ENCODE peak calls at places on chromosome 2, in five cellular contexts. Y is stimulated activated CD4-positive, alpha-beta T cell treated with anti-CD3 and anti-CD28 coated beads, Interleukin-2, amount 100 ng/mL, for 24 hours; S is effector memory CD4-positive, alpha-beta T cell; K is ELR; J is endothelial cell. L is an unnamed sample.

GRCh38 chr2:205107810-205108209 is 562.5 kb downstream of the PARD3B start:
- DNase-seq in K (no peak), S (no peak), Y (no peak), J (no peak), L (no peak)

GRCh38 chr2:20443276-20443920 is 3.5 kb upstream of the RHOB start:
- DNase-seq in S (no peak), K (peak), J (no peak), Y (no peak), L (peak)

GRCh38 chr2:95273911-95274290 is 348 bp upstream of the PROM2 start:
- DNase-seq in S (no peak), Y (no peak), J (no peak), K (no peak), L (no peak)

GRCh38 chr2:152468832-152469692 is 134.1 kb downstream of the FMNL2 start:
- DNase-seq in Y (no peak), S (no peak), K (peak), J (no peak), L (no peak)

GRCh38 chr2:26246818-26247217 is 2.1 kb downstream of the HADHB start:
- DNase-seq in K (peak), J (no peak), S (no peak), Y (peak), L (peak)

GRCh38 chr2:237198144-237198900 is 112.6 kb downstream of the COPS8 start:
- DNase-seq in S (no peak), Y (no peak), K (peak), J (no peak), L (no peak)

GRCh38 chr2:60058781-60059180 is 494.7 kb downstream of the BCL11A start:
- DNase-seq in Y (no peak), J (no peak), K (no peak), S (no peak), L (no peak)

GRCh38 chr2:58497189-58497588 is 256.1 kb upstream of the FANCL start:
- DNase-seq in S (no peak), Y (no peak), J (no peak), K (peak), L (no peak)

GRCh38 chr2:47039502-47039870 is 115.6 kb downstream of the STPG4 start:
- DNase-seq in K (no peak), J (no peak), S (no peak), Y (no peak), L (no peak)

GRCh38 chr2:40220177-40220925 is 231.5 kb downstream of the SLC8A1 start:
- DNase-seq in J (no peak), S (no peak), K (peak), Y (no peak), L (peak)

GRCh38 chr2:53028259-53028658 is 739.3 kb upstream of the CHAC2 start:
- DNase-seq in K (peak), S (no peak), Y (no peak), J (no peak), L (peak)

GRCh38 chr2:51153236-51153635 is 121.3 kb upstream of the NRXN1 start:
- DNase-seq in S (no peak), Y (no peak), J (no peak), K (no peak), L (no peak)

GRCh38 chr2:211035548-211036185 is 479.3 kb downstream of the CPS1 start:
- DNase-seq in Y (no peak), J (peak), K (peak), S (no peak), L (no peak)

GRCh38 chr2:72887836-72888437 is 729 bp downstream of the SPR start:
- DNase-seq in S (no peak), Y (peak), K (peak), J (peak), L (peak)

GRCh38 chr2:121285077-121285449 is at the start of gene TFCP2L1:
- DNase-seq in Y (peak), K (no peak), J (peak), S (no peak), L (peak)

GRCh38 chr2:145563752-145564615 is 1044.1 kb upstream of the ZEB2 start:
- DNase-seq in S (no peak), J (no peak), Y (no peak), K (no peak), L (no peak)

GRCh38 chr2:31382452-31383120 is 32.0 kb downstream of the XDH start:
- DNase-seq in S (no peak), J (no peak), K (peak), Y (no peak), L (no peak)

GRCh38 chr2:860259-860855 is 90.3 kb upstream of the SNTG2 start:
- DNase-seq in J (no peak), K (no peak), S (no peak), Y (peak), L (no peak)

GRCh38 chr2:126945118-126945517 is 46.4 kb downstream of the TEX51 start:
- DNase-seq in Y (no peak), K (no peak), S (no peak), J (no peak), L (peak)

GRCh38 chr2:27792759-27793158 is 21.2 kb downstream of the MRPL33 start:
- DNase-seq in Y (no peak), S (no peak), K (peak), J (no peak), L (peak)

GRCh38 chr2:10814571-10815331 is 2.2 kb upstream of the PDIA6 start:
- DNase-seq in S (no peak), J (no peak), K (no peak), Y (no peak), L (peak)

GRCh38 chr2:2839393-2840096 is 508.5 kb upstream of the MYT1L start:
- DNase-seq in K (no peak), Y (no peak), J (no peak), S (no peak), L (no peak)

GRCh38 chr2:222965555-222965954 is 86.4 kb upstream of the KCNE4 start:
- DNase-seq in Y (no peak), K (no peak), S (no peak), J (no peak), L (no peak)

GRCh38 chr2:11870064-11870463 is 123.6 kb downstream of the LPIN1 start:
- DNase-seq in Y (no peak), S (no peak), K (no peak), J (no peak), L (no peak)

GRCh38 chr2:226652388-226652787 is 147.2 kb downstream of the IRS1 start:
- DNase-seq in Y (no peak), S (no peak), J (no peak), K (peak), L (peak)

GRCh38 chr2:224689539-224689938 is 26.6 kb downstream of the CCDC195 start:
- DNase-seq in Y (no peak), S (no peak), J (no peak), K (no peak), L (no peak)

GRCh38 chr2:241216211-241216761 is 27.8 kb downstream of the ANO7 start:
- DNase-seq in J (no peak), S (no peak), Y (no peak), K (no peak), L (no peak)

GRCh38 chr2:62309465-62310091 is 113.7 kb downstream of the B3GNT2 start:
- DNase-seq in Y (peak), J (peak), S (no peak), K (no peak), L (peak)

GRCh38 chr2:174663572-174663971 is 66.0 kb upstream of the WIPF1 start:
- DNase-seq in S (no peak), K (peak), Y (no peak), J (peak), L (peak)

GRCh38 chr2:122391726-122392125 is 636.3 kb downstream of the TSN start:
- DNase-seq in J (no peak), K (no peak), Y (no peak), S (no peak), L (no peak)

GRCh38 chr2:30266051-30266621 is 34.8 kb downstream of the LBH start:
- DNase-seq in K (no peak), J (no peak), S (peak), Y (peak), L (no peak)

GRCh38 chr2:23291274-23291673 is 93.7 kb upstream of the KLHL29 start:
- DNase-seq in K (no peak), J (no peak), S (no peak), Y (no peak), L (no peak)

GRCh38 chr2:119491776-119492525 is 32.3 kb downstream of the SCTR start:
- DNase-seq in Y (no peak), J (no peak), K (peak), S (no peak), L (peak)